ENCODE peak calls at places on chromosome 21, in seven cellular contexts. O is stomach, H is hepatocyte, V is PC-3, C is mammary epithelial cell, T is prostate gland, N is pancreas. U is an unnamed sample.

GRCh38 chr21:15788847-15789548 is 59.2 kb downstream of the USP25 start:
- DNase-seq in O (no peak), H (no peak), V (peak; percentile 37), C (peak; percentile 12), T (no peak), N (no peak), U (no peak)

GRCh38 chr21:34029724-34030528 is 43.5 kb upstream of the MRPS6 start:
- DNase-seq in O (peak; percentile 33), H (peak; percentile 54), V (peak; percentile 31), C (peak; percentile 75), T (no peak), N (no peak), U (no peak)

GRCh38 chr21:32463367-32463766 is 50.9 kb downstream of the EVA1C start:
- DNase-seq in O (no peak), H (no peak), V (peak; percentile 66), C (peak; percentile 24), T (peak; percentile 76), N (no peak), U (peak; percentile 83)

GRCh38 chr21:46518983-46519583 is 60.4 kb downstream of the DIP2A start:
- DNase-seq in O (no peak), H (no peak), V (no peak), C (no peak), T (no peak), N (no peak), U (no peak)

GRCh38 chr21:38170705-38171682 is 85.8 kb upstream of the KCNJ15 start:
- DNase-seq in O (peak; percentile 45), H (no peak), V (peak; percentile 16), C (no peak), T (no peak), N (no peak), U (no peak)

GRCh38 chr21:43209575-43210453 is 41.0 kb downstream of the CRYAA start:
- DNase-seq in O (no peak), H (peak; percentile 82), V (peak; percentile 94), C (no peak), T (peak; percentile 3), N (peak; percentile 46), U (peak; percentile 50)

GRCh38 chr21:46154955-46155513 is 345 bp downstream of the FTCD start:
- DNase-seq in O (no peak), H (peak; percentile 3), V (no peak), C (no peak), T (no peak), N (peak; percentile 57), U (peak; percentile 53)

GRCh38 chr21:39613029-39613934 is 542 bp downstream of the B3GALT5 start:
- DNase-seq in O (no peak), H (no peak), V (no peak), C (no peak), T (no peak), N (no peak), U (no peak)

GRCh38 chr21:27476696-27477095 is 509.8 kb upstream of the ADAMTS5 start:
- DNase-seq in O (no peak), H (peak; percentile 30), V (no peak), C (no peak), T (no peak), N (no peak), U (no peak)

GRCh38 chr21:15139881-15140280 is 75.1 kb upstream of the NRIP1 start:
- DNase-seq in O (no peak), H (no peak), V (no peak), C (no peak), T (no peak), N (no peak), U (no peak)

GRCh38 chr21:27154451-27155129 is 187.7 kb upstream of the ADAMTS5 start:
- DNase-seq in O (no peak), H (no peak), V (no peak), C (no peak), T (no peak), N (no peak), U (no peak)

GRCh38 chr21:32712641-32713040 is 15.2 kb downstream of the SYNJ1 start:
- DNase-seq in O (no peak), H (no peak), V (no peak), C (no peak), T (no peak), N (no peak), U (no peak)

GRCh38 chr21:46618738-46619369 is 14.0 kb upstream of the S100B start:
- DNase-seq in O (no peak), H (no peak), V (peak; percentile 9), C (no peak), T (no peak), N (no peak), U (no peak)

GRCh38 chr21:25977068-25977611 is 193.4 kb downstream of the APP start:
- DNase-seq in O (no peak), H (no peak), V (no peak), C (no peak), T (no peak), N (no peak), U (no peak)

GRCh38 chr21:36021251-36021837 is 39.0 kb downstream of the SETD4 start:
- DNase-seq in O (no peak), H (no peak), V (no peak), C (no peak), T (no peak), N (no peak), U (no peak)

GRCh38 chr21:40846057-40846456 is 901 bp downstream of the DSCAM start:
- DNase-seq in O (no peak), H (no peak), V (peak; percentile 2), C (peak; percentile 22), T (no peak), N (no peak), U (no peak)

GRCh38 chr21:26089730-26090129 is 80.8 kb downstream of the APP start:
- DNase-seq in O (no peak), H (no peak), V (no peak), C (no peak), T (no peak), N (no peak), U (no peak)

GRCh38 chr21:36207577-36208320 is 51.1 kb downstream of the DOP1B start:
- DNase-seq in O (no peak), H (no peak), V (peak; percentile 88), C (peak; percentile 79), T (no peak), N (no peak), U (no peak)

GRCh38 chr21:31580866-31581276 is 78.6 kb upstream of the SOD1 start:
- DNase-seq in O (peak; percentile 75), H (peak; percentile 81), V (peak; percentile 88), C (peak; percentile 37), T (peak; percentile 61), N (peak; percentile 80), U (no peak)

GRCh38 chr21:26845066-26845749 is at the start of gene ADAMTS1:
- DNase-seq in O (peak; percentile 71), H (peak; percentile 95), V (peak; percentile 76), C (peak; percentile 72), T (peak; percentile 68), N (peak; percentile 94), U (peak; percentile 60)

GRCh38 chr21:46182548-46183336 is 1.5 kb downstream of the SPATC1L start:
- DNase-seq in O (no peak), H (peak; percentile 8), V (no peak), C (no peak), T (no peak), N (peak; percentile 63), U (peak; percentile 65)

GRCh38 chr21:35614412-35614901 is 445.9 kb downstream of the SETD4 start:
- DNase-seq in O (no peak), H (no peak), V (peak; percentile 87), C (peak; percentile 94), T (no peak), N (no peak), U (no peak)

GRCh38 chr21:43885721-43886120 is 20.7 kb downstream of the AGPAT3 start:
- DNase-seq in O (no peak), H (no peak), V (no peak), C (no peak), T (no peak), N (peak; percentile 45), U (no peak)

GRCh38 chr21:26117324-26117971 is 53.1 kb downstream of the APP start:
- DNase-seq in O (no peak), H (no peak), V (no peak), C (no peak), T (no peak), N (no peak), U (no peak)

GRCh38 chr21:40404319-40404906 is 442.5 kb downstream of the DSCAM start:
- DNase-seq in O (no peak), H (peak; percentile 82), V (no peak), C (no peak), T (no peak), N (no peak), U (no peak)

GRCh38 chr21:43262427-43262826 is 93.6 kb downstream of the CRYAA start:
- DNase-seq in O (no peak), H (peak; percentile 68), V (no peak), C (peak; percentile 10), T (no peak), N (no peak), U (no peak)

GRCh38 chr21:16992448-16992847 is 520.4 kb upstream of the CXADR start:
- DNase-seq in O (no peak), H (no peak), V (no peak), C (no peak), T (no peak), N (no peak), U (no peak)
- TF ChIP-seq CTCF in O (no peak), H (no peak), V (no peak), C (no peak), T (no peak), N (no peak), U (no peak)

DNA sequence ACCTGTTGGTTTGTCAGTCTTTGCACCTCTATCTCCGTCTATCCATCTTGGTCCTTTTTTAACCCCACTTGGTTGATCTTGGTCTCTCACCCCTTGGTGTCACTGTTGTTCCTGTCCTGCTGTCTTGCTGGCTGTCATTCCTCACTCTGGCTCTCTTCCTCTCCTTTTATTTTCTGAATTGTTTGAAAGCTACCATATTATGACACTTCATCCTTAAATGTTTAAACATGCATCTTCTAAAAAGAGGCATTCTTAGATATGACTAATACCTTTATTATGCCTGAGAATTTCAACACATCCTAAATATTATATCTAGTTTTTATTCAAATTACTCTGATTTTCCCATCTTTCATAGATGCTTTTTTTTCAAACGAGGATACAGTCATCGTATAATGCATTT is 37.0 kb downstream of the BACH1 start:
- DNase-seq in O (no peak), H (no peak), V (peak; percentile 25), C (peak; percentile 20), T (no peak), N (no peak), U (no peak)
- H3K27ac ChIP-seq in O (no peak overlapping the region), H (no peak overlapping the region), V (no peak overlapping the region), C (peak overlapping the region; percentile 11), T (no peak overlapping the region), N (no peak overlapping the region), U (no peak overlapping the region)

GRCh38 chr21:18951291-18952038 is 547.9 kb upstream of the TMPRSS15 start:
- DNase-seq in O (no peak), H (peak; percentile 60), V (peak; percentile 78), C (no peak), T (no peak), N (no peak), U (no peak)
- TF ChIP-seq CTCF in O (no peak), H (peak; percentile 54), V (peak; percentile 85), C (no peak), T (peak; percentile 19), N (peak; percentile 32), U (no peak)

DNA sequence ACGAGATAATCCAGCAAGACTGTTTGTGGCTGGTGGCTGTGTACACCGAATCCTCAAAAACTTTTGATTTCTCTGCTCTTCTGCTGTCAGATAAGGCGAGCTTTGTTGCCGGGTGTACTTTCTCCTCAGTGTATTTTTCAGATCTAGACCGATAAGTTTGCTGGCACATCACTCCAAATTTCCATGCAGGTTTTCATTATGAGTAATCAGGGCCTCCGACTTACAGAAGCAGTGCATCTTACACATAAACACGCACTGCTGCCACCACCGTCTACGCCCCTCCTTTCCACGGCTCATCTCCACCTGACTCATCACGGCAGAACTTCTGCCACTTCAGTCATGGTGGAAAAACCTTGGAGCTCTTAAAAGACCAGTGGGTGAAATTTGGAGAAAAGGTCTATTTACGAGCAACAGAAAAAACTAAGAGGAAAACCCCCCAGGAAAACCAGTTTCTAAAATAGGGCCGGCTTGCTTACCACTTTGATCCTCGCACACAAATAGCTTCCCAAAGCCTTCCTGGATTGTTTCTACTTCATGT is 7.7 kb downstream of the ZBTB21 start:
- DNase-seq in O (no peak), H (peak; percentile 37), V (peak; percentile 89), C (peak; percentile 66), T (no peak), N (no peak), U (no peak)
- H3K27ac ChIP-seq in O (no peak overlapping the region), H (peak overlapping the region; percentile 51), V (peak overlapping the region; percentile 80), C (peak overlapping the region; percentile 23), T (no peak overlapping the region), N (no peak overlapping the region), U (no peak overlapping the region)